ENCODE peak calls at places on chromosome 2, in four cellular contexts. P is SK-N-SH, F is H1, U is K562. E is an unnamed sample.

GRCh38 chr2:64277101-64277849 is 133.1 kb upstream of the PELI1 start:
- DNase-seq in P (no peak), F (no peak), U (no peak), E (peak; percentile 47)

GRCh38 chr2:47227532-47228166 is 72.5 kb upstream of the STPG4 start:
- DNase-seq in P (no peak), F (no peak), U (no peak), E (no peak)

GRCh38 chr2:216942016-216942415 is 82.2 kb upstream of the TNP1 start:
- DNase-seq in P (no peak), F (no peak), U (no peak), E (no peak)

GRCh38 chr2:161386228-161386627 is 29.9 kb upstream of the TBR1 start:
- DNase-seq in P (no peak), F (no peak), U (no peak), E (no peak)

GRCh38 chr2:23605236-23605635 is 220.3 kb downstream of the KLHL29 start:
- DNase-seq in P (no peak), F (no peak), U (no peak), E (no peak)

GRCh38 chr2:120525056-120526046 is 179.4 kb downstream of the INHBB start:
- DNase-seq in P (peak; percentile 67), F (no peak), U (peak; percentile 22), E (no peak)

GRCh38 chr2:188852752-188853151 is 121.4 kb upstream of the COL3A1 start:
- DNase-seq in P (no peak), F (no peak), U (no peak), E (no peak)

GRCh38 chr2:23814963-23815362 is 112.0 kb downstream of the ATAD2B start:
- DNase-seq in P (no peak), F (no peak), U (no peak), E (no peak)

GRCh38 chr2:121382744-121383143 is 97.7 kb upstream of the TFCP2L1 start:
- DNase-seq in P (no peak), F (no peak), U (no peak), E (no peak)

GRCh38 chr2:180979086-180979934 is 1.1 kb upstream of the UBE2E3 start:
- DNase-seq in P (no peak), F (no peak), U (no peak), E (no peak)

GRCh38 chr2:176637134-176637496 is 367.9 kb downstream of the MTX2 start:
- DNase-seq in P (no peak), F (no peak), U (no peak), E (no peak)

GRCh38 chr2:226118471-226119429 is 680.9 kb downstream of the IRS1 start:
- DNase-seq in P (no peak), F (no peak), U (no peak), E (no peak)

GRCh38 chr2:197851451-197851850 is 47.1 kb downstream of the PLCL1 start:
- DNase-seq in P (no peak), F (no peak), U (peak; percentile 31), E (peak; percentile 20)

GRCh38 chr2:162072181-162072702 is 1.8 kb downstream of the DPP4 start:
- DNase-seq in P (no peak), F (no peak), U (no peak), E (no peak)

GRCh38 chr2:162734287-162734686 is 104.3 kb downstream of the KCNH7 start:
- DNase-seq in P (no peak), F (no peak), U (no peak), E (no peak)

GRCh38 chr2:84302513-84303412 is 156.3 kb downstream of the SUCLG1 start:
- DNase-seq in P (peak; percentile 64), F (peak; percentile 61), U (peak; percentile 80), E (peak; percentile 55)

GRCh38 chr2:85709385-85709784 is 15.2 kb downstream of the GNLY start:
- DNase-seq in P (no peak), F (no peak), U (no peak), E (no peak)

GRCh38 chr2:219266232-219266631 is 12.5 kb upstream of the TUBA4A start:
- DNase-seq in P (no peak), F (no peak), U (no peak), E (no peak)

GRCh38 chr2:241841181-241842066 is 17.3 kb downstream of the PDCD1 start:
- DNase-seq in P (no peak), F (no peak), U (no peak), E (no peak)

GRCh38 chr2:37459095-37459981 is 114.9 kb downstream of the QPCT start:
- DNase-seq in P (peak; percentile 38), F (no peak), U (no peak), E (no peak)

GRCh38 chr2:162582357-162582798 is 238.4 kb downstream of the GCA start:
- DNase-seq in P (no peak), F (no peak), U (no peak), E (no peak)

GRCh38 chr2:179913809-179914208 is 52.4 kb upstream of the ZNF385B start:
- DNase-seq in P (no peak), F (no peak), U (no peak), E (no peak)

GRCh38 chr2:70656421-70657010 is 102.9 kb upstream of the TGFA start:
- DNase-seq in P (no peak), F (peak; percentile 43), U (no peak), E (no peak)

GRCh38 chr2:206990335-206990734 is 51.0 kb downstream of the CPO start:
- DNase-seq in P (no peak), F (no peak), U (no peak), E (no peak)

GRCh38 chr2:213119061-213119809 is 32.2 kb downstream of the IKZF2 start:
- DNase-seq in P (no peak), F (no peak), U (no peak), E (no peak)

GRCh38 chr2:19806591-19806990 is 95.2 kb downstream of the TTC32 start:
- DNase-seq in P (no peak), F (no peak), U (no peak), E (no peak)

GRCh38 chr2:162422894-162423293 is 79.0 kb downstream of the GCA start:
- DNase-seq in P (no peak), F (no peak), U (no peak), E (no peak)

GRCh38 chr2:139142252-139142651 is 362.1 kb upstream of the NXPH2 start:
- DNase-seq in P (no peak), F (no peak), U (no peak), E (no peak)
- TF ChIP-seq TEAD4 in P (no peak), F (no peak), U (no peak), E (no peak)

DNA sequence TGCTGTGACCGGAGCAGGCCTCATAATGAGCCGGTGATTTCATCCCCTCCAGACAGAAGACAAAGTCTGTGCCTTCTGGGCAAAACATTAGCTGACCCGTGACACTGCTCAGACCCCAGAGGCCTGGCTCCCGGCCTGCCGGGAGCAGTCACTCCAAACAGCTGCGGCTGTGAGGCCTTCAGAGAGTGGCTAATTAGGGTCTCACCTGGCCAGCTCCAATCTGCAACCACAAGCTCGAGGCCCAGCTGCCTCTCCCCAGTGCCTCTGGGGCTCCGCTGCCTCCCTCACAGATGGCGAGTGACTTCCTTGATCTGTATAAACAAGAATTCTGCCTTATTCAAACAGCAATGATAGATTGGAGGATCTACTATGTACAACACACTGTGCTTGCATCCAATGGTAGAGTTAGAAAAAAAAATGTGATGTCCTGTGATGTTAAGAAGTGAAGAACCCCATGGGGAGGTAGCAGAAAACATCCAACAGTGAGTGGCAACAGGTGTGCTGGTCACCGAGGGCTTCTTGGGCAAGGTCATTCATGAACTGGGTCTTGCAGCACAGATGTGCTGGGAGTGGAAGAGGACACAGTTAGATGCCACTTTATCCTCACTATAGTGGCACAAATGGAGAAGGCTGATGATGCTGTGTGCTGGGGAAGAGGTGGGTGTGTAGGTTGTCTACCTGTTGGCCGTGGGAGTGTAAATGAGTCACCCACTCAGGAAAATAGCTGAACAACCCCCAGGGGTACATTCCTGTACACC is 98.2 kb upstream of the ASAP2 start:
- DNase-seq in P (no peak), F (no peak), U (no peak), E (no peak)
- TF ChIP-seq MAX in P (no peak), F (no peak), U (no peak), E (no peak)

GRCh38 chr2:80643598-80643997 is 339.0 kb upstream of the LRRTM1 start:
- DNase-seq in P (no peak), F (no peak), U (no peak), E (no peak)

GRCh38 chr2:80634590-80634989 is 330.0 kb upstream of the LRRTM1 start:
- DNase-seq in P (no peak), F (no peak), U (no peak), E (no peak)

GRCh38 chr2:80642465-80642864 is 337.9 kb upstream of the LRRTM1 start:
- DNase-seq in P (no peak), F (no peak), U (no peak), E (no peak)

GRCh38 chr2:80638759-80639158 is 334.2 kb upstream of the LRRTM1 start:
- DNase-seq in P (no peak), F (no peak), U (no peak), E (no peak)
- TF ChIP-seq TEAD4 in P (no peak), F (no peak), U (no peak), E (no peak)

GRCh38 chr2:209334188-209335017 is 89.4 kb upstream of the MAP2 start:
- DNase-seq in P (peak; percentile 56), F (peak; percentile 61), U (peak; percentile 18), E (peak; percentile 57)
- TF ChIP-seq MAX in P (peak; percentile 40), F (no peak), U (no peak), E (no peak)

GRCh38 chr2:100821255-100821912 is 1.4 kb downstream of the NPAS2 start:
- DNase-seq in P (no peak), F (no peak), U (no peak), E (no peak)
- TF ChIP-seq TEAD4 in P (no peak), F (no peak), U (no peak), E (no peak)

GRCh38 chr2:152600051-152600657 is 117.1 kb downstream of the PRPF40A start:
- DNase-seq in P (no peak), F (no peak), U (no peak), E (no peak)

GRCh38 chr2:152588911-152589310 is 128.3 kb downstream of the PRPF40A start:
- DNase-seq in P (no peak), F (no peak), U (no peak), E (no peak)

GRCh38 chr2:152598975-152599724 is 118.1 kb downstream of the PRPF40A start:
- DNase-seq in P (no peak), F (no peak), U (no peak), E (no peak)

GRCh38 chr2:152594792-152595191 is 122.5 kb downstream of the PRPF40A start:
- DNase-seq in P (no peak), F (no peak), U (no peak), E (no peak)

GRCh38 chr2:152594022-152594712 is 123.1 kb downstream of the PRPF40A start:
- DNase-seq in P (no peak), F (no peak), U (no peak), E (no peak)
- TF ChIP-seq MAX in P (no peak), F (no peak), U (no peak), E (no peak)

GRCh38 chr2:29322011-29322410 is 206.8 kb downstream of the CLIP4 start:
- DNase-seq in P (no peak), F (no peak), U (no peak), E (no peak)
- TF ChIP-seq TEAD4 in P (no peak), F (no peak), U (no peak), E (no peak)